ENCODE peak calls at places on chromosome 22, in seven cellular contexts. One of them, this sample, is unnamed.

GRCh38 chr22:47976219-47976618 is 1213.8 kb downstream of the TBC1D22A start:
- DNase-seq in SHP77: no peak
- DNase-seq in cardiac muscle cell: no peak
- DNase-seq in D341Med: no peak
- DNase-seq in T-helper 2 cell: no peak
- DNase-seq in coronary artery: no peak
- DNase-seq in cerebellum: no peak
- DNase-seq in this sample: no peak

GRCh38 chr22:38456841-38457699 is 2.1 kb upstream of the KCNJ4 start:
- DNase-seq in SHP77: no peak
- DNase-seq in cardiac muscle cell: no peak
- DNase-seq in D341Med: no peak
- DNase-seq in T-helper 2 cell: no peak
- DNase-seq in coronary artery: no peak
- DNase-seq in cerebellum: no peak
- DNase-seq in this sample: no peak

GRCh38 chr22:19120829-19121630 is 1.2 kb downstream of the DGCR2 start:
- DNase-seq in SHP77: no peak
- DNase-seq in cardiac muscle cell: no peak
- DNase-seq in D341Med: no peak
- DNase-seq in T-helper 2 cell: no peak
- DNase-seq in coronary artery: no peak
- DNase-seq in cerebellum: peak
- DNase-seq in this sample: no peak

GRCh38 chr22:37401401-37401859 is 25.8 kb downstream of the ELFN2 start:
- DNase-seq in SHP77: no peak
- DNase-seq in cardiac muscle cell: peak
- DNase-seq in D341Med: no peak
- DNase-seq in T-helper 2 cell: no peak
- DNase-seq in coronary artery: no peak
- DNase-seq in cerebellum: peak
- DNase-seq in this sample: no peak

GRCh38 chr22:24420072-24420976 is 7.1 kb upstream of the ADORA2A start:
- DNase-seq in SHP77: peak
- DNase-seq in cardiac muscle cell: no peak
- DNase-seq in D341Med: no peak
- DNase-seq in T-helper 2 cell: no peak
- DNase-seq in coronary artery: no peak
- DNase-seq in cerebellum: no peak
- DNase-seq in this sample: no peak

GRCh38 chr22:44889233-44889878 is 120.4 kb downstream of the PHF21B start:
- DNase-seq in SHP77: no peak
- DNase-seq in cardiac muscle cell: no peak
- DNase-seq in D341Med: no peak
- DNase-seq in T-helper 2 cell: no peak
- DNase-seq in coronary artery: peak
- DNase-seq in cerebellum: no peak
- DNase-seq in this sample: no peak

GRCh38 chr22:47307812-47308211 is 545.4 kb downstream of the TBC1D22A start:
- DNase-seq in SHP77: no peak
- DNase-seq in cardiac muscle cell: no peak
- DNase-seq in D341Med: no peak
- DNase-seq in T-helper 2 cell: no peak
- DNase-seq in coronary artery: peak
- DNase-seq in cerebellum: no peak
- DNase-seq in this sample: no peak

GRCh38 chr22:37983860-37984791 is at the start of gene SOX10:
- DNase-seq in SHP77: no peak
- DNase-seq in cardiac muscle cell: no peak
- DNase-seq in D341Med: no peak
- DNase-seq in T-helper 2 cell: no peak
- DNase-seq in coronary artery: no peak
- DNase-seq in cerebellum: no peak
- DNase-seq in this sample: no peak

GRCh38 chr22:46638601-46639431 is 18.6 kb downstream of the GRAMD4 start:
- DNase-seq in SHP77: peak
- DNase-seq in cardiac muscle cell: peak
- DNase-seq in D341Med: no peak
- DNase-seq in T-helper 2 cell: no peak
- DNase-seq in coronary artery: no peak
- DNase-seq in cerebellum: no peak
- DNase-seq in this sample: no peak

GRCh38 chr22:44012172-44012571 is 11.9 kb upstream of the PARVB start:
- DNase-seq in SHP77: no peak
- DNase-seq in cardiac muscle cell: no peak
- DNase-seq in D341Med: no peak
- DNase-seq in T-helper 2 cell: no peak
- DNase-seq in coronary artery: no peak
- DNase-seq in cerebellum: no peak
- DNase-seq in this sample: no peak

GRCh38 chr22:23520875-23521441 is 59.1 kb downstream of the IGLL1 start:
- DNase-seq in SHP77: no peak
- DNase-seq in cardiac muscle cell: peak
- DNase-seq in D341Med: peak
- DNase-seq in T-helper 2 cell: no peak
- DNase-seq in coronary artery: no peak
- DNase-seq in cerebellum: no peak
- DNase-seq in this sample: no peak

GRCh38 chr22:19687561-19688300 is 26.6 kb upstream of the SEPTIN5 start:
- DNase-seq in SHP77: no peak
- DNase-seq in cardiac muscle cell: no peak
- DNase-seq in D341Med: peak
- DNase-seq in T-helper 2 cell: no peak
- DNase-seq in coronary artery: no peak
- DNase-seq in cerebellum: no peak
- DNase-seq in this sample: no peak

GRCh38 chr22:45510376-45511232 is 7.9 kb downstream of the FBLN1 start:
- DNase-seq in SHP77: no peak
- DNase-seq in cardiac muscle cell: no peak
- DNase-seq in D341Med: no peak
- DNase-seq in T-helper 2 cell: no peak
- DNase-seq in coronary artery: no peak
- DNase-seq in cerebellum: no peak
- DNase-seq in this sample: no peak

GRCh38 chr22:19875061-19875530 is 20.4 kb upstream of the GNB1L start:
- DNase-seq in SHP77: no peak
- DNase-seq in cardiac muscle cell: no peak
- DNase-seq in D341Med: peak
- DNase-seq in T-helper 2 cell: no peak
- DNase-seq in coronary artery: peak
- DNase-seq in cerebellum: no peak
- DNase-seq in this sample: no peak

GRCh38 chr22:18057568-18058209 is 20.1 kb upstream of the PEX26 start:
- DNase-seq in SHP77: no peak
- DNase-seq in cardiac muscle cell: peak
- DNase-seq in D341Med: no peak
- DNase-seq in T-helper 2 cell: no peak
- DNase-seq in coronary artery: peak
- DNase-seq in cerebellum: peak
- DNase-seq in this sample: no peak

GRCh38 chr22:30285846-30286200 is 3.5 kb downstream of the CASTOR1 start:
- DNase-seq in SHP77: no peak
- DNase-seq in cardiac muscle cell: no peak
- DNase-seq in D341Med: no peak
- DNase-seq in T-helper 2 cell: no peak
- DNase-seq in coronary artery: no peak
- DNase-seq in cerebellum: no peak
- DNase-seq in this sample: no peak

GRCh38 chr22:17422736-17423343 is 53.6 kb downstream of the CECR2 start:
- DNase-seq in SHP77: no peak
- DNase-seq in cardiac muscle cell: no peak
- DNase-seq in D341Med: no peak
- DNase-seq in T-helper 2 cell: no peak
- DNase-seq in coronary artery: no peak
- DNase-seq in cerebellum: peak
- DNase-seq in this sample: no peak

GRCh38 chr22:30238661-30239420 is 7.7 kb downstream of the LIF start:
- DNase-seq in SHP77: no peak
- DNase-seq in cardiac muscle cell: peak
- DNase-seq in D341Med: no peak
- DNase-seq in T-helper 2 cell: no peak
- DNase-seq in coronary artery: no peak
- DNase-seq in cerebellum: no peak
- DNase-seq in this sample: no peak

GRCh38 chr22:19287076-19287724 is 4.3 kb downstream of the CLTCL1 start:
- DNase-seq in SHP77: peak
- DNase-seq in cardiac muscle cell: peak
- DNase-seq in D341Med: no peak
- DNase-seq in T-helper 2 cell: no peak
- DNase-seq in coronary artery: no peak
- DNase-seq in cerebellum: no peak
- DNase-seq in this sample: peak